ENCODE peak calls at places on chromosomes 5 and 9, in ten cellular contexts. P is BE2C; A is A549; E is uterus; F is body of pancreas; X is Caco-2; V is PC-3; W is neural progenitor cell; O is right lobe of liver; B is CD8-positive, alpha-beta T cell. U is an unnamed sample.

GRCh38 chr5:57989378-57989777 is 470.5 kb downstream of the PLK2 start:
- DNase-seq in A (peak; percentile 8), V (peak; percentile 68), O (no peak), B (no peak), P (no peak), X (peak; percentile 5), E (no peak), F (no peak), W (no peak), U (no peak)

GRCh38 chr9:20048985-20049384 is 260.1 kb upstream of the SLC24A2 start:
- DNase-seq in W (no peak), E (no peak), V (no peak), A (no peak), X (no peak), O (no peak), B (no peak), P (no peak), F (no peak), U (no peak)

GRCh38 chr5:168227001-168227400 is 64.4 kb upstream of the WWC1 start:
- DNase-seq in F (no peak), O (no peak), E (no peak), V (peak; percentile 8), P (no peak), W (no peak), B (no peak), X (no peak), A (no peak), U (no peak)

GRCh38 chr9:121906074-121906520 is 187.0 kb downstream of the TTLL11 start:
- DNase-seq in O (no peak), A (no peak), W (no peak), P (no peak), E (no peak), V (no peak), F (no peak), X (no peak), B (no peak), U (no peak)

GRCh38 chr5:150661086-150661485 is at the start of gene MYOZ3:
- DNase-seq in P (no peak), O (peak; percentile 40), W (no peak), B (no peak), F (no peak), X (no peak), E (peak; percentile 14), A (no peak), V (no peak), U (no peak)

GRCh38 chr5:74651710-74652109 is 11.2 kb upstream of the ENC1 start:
- DNase-seq in O (no peak), F (peak; percentile 82), P (no peak), A (no peak), X (no peak), B (no peak), W (no peak), E (no peak), V (no peak), U (no peak)

GRCh38 chr5:10994088-10994986 is 233.3 kb upstream of the DAP start:
- DNase-seq in O (no peak), F (no peak), A (no peak), B (no peak), W (peak; percentile 51), X (no peak), V (no peak), P (no peak), E (no peak), U (no peak)

GRCh38 chr5:13278148-13278547 is 666.3 kb downstream of the DNAH5 start:
- DNase-seq in X (no peak), F (no peak), B (no peak), E (no peak), A (no peak), P (no peak), O (no peak), W (no peak), V (peak; percentile 22), U (no peak)

GRCh38 chr5:169652057-169652456 is 15.0 kb downstream of the DOCK2 start:
- DNase-seq in E (no peak), X (no peak), V (no peak), A (no peak), F (peak; percentile 50), B (no peak), P (no peak), O (peak; percentile 57), W (no peak), U (no peak)

GRCh38 chr5:169651526-169651925 is 14.5 kb downstream of the DOCK2 start:
- DNase-seq in O (no peak), W (no peak), X (no peak), A (no peak), B (no peak), V (no peak), F (no peak), E (no peak), P (peak; percentile 49), U (no peak)

GRCh38 chr5:169657127-169657526 is 20.1 kb downstream of the DOCK2 start:
- DNase-seq in P (no peak), A (no peak), E (no peak), V (no peak), X (no peak), O (no peak), F (no peak), B (no peak), W (no peak), U (no peak)

GRCh38 chr5:169655353-169655752 is 18.3 kb downstream of the DOCK2 start:
- DNase-seq in V (no peak), X (no peak), W (no peak), F (no peak), B (no peak), P (no peak), E (no peak), A (no peak), O (no peak), U (no peak)

DNA sequence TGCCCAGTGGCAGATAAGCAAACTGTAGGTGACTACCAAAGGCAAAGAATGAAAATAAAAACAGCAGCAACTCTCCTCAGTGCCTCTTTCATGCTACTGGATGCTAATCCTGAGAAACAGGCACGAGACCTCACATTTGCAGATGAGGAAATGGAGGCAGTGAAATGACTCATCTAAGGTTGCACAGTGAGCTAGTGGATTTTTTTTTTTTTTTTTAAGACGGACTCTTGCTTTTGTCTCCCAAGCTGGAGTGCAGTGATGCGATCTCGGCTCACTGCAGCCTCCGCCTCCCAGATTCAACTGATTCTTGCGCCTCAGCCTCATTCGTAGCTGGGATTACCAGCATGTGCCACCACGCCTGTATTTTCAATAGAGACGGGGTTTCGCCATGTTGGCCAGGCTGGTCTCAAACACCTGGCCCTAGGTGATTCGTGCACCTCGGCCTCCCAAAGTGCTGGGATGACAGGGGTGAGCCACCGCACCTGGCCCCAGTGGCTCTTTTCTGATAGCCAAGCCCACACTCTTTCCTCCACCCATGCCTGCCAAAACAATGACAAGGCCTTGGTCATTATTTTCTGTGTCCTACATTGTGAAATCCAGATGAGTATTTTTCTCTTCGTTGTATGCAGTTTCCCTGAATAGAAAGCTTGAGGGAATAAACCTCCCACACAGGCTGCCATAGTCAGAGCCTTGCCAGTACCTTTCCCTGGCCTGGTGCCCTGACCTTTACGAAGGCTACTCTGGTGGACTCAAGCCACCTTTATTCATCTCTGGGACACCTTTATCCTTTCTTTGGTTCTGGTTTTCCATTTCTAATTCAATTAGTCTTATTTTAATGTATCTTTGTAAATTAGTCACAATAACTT is 19.3 kb downstream of the DOCK2 start:
- DNase-seq in O (no peak), X (no peak), V (no peak), W (no peak), E (no peak), A (no peak), F (no peak), B (no peak), P (no peak), U (no peak)
- H3K4me1 ChIP-seq in O (no peaks in the 10 kb centered on the region), X (no peaks in the 10 kb centered on the region), V (peaks cover 3% of the 10 kb centered on the region), W (peaks cover 6% of the 10 kb centered on the region), E (no peaks in the 10 kb centered on the region), A (no peaks in the 10 kb centered on the region), F (no peaks in the 10 kb centered on the region), B (peaks cover 48% of the 10 kb centered on the region), P (peaks cover 2% of the 10 kb centered on the region), U (peaks cover 6% of the 10 kb centered on the region)

DNA sequence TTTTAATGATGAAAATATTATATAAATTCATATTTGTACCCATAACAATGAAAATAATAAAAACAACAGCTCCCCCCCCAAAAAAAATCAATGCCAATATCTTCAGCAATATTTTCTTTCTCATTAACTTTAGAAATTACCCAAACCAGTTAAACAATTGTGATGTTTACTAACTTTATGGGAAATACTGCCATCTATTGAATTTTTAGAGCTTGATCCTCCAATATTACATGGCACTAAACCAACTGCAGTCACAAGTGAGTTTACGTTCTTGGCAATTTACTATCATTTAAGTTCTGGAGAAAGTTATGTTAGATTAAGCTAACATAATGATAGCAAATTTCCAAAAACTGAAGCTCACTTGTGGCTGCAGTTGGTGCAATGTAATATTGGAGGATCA is 379.6 kb downstream of the CDH18 start:
- DNase-seq in X (no peak), P (no peak), A (no peak), E (no peak), B (no peak), O (no peak), F (no peak), W (no peak), V (peak; percentile 58), U (no peak)
- TF ChIP-seq CTCF in X (no peak), P (peak; percentile 43), A (no peak), E (no peak), B (no peak), O (no peak), F (peak; percentile 39), W (peak; percentile 44), V (peak; percentile 77), U (no peak)

GRCh38 chr5:96928931-96929708 is 6.8 kb upstream of the LNPEP start:
- DNase-seq in E (no peak), W (no peak), P (no peak), F (no peak), A (no peak), X (no peak), V (no peak), B (no peak), O (no peak), U (no peak)

GRCh38 chr5:96926275-96926674 is 9.6 kb upstream of the LNPEP start:
- DNase-seq in X (no peak), B (no peak), W (no peak), F (no peak), O (no peak), P (no peak), A (no peak), E (no peak), V (no peak), U (no peak)

GRCh38 chr5:96924016-96924443 is 11.8 kb upstream of the LNPEP start:
- DNase-seq in E (no peak), A (no peak), F (no peak), V (peak; percentile 70), B (no peak), P (no peak), X (no peak), O (no peak), W (no peak), U (no peak)

GRCh38 chr5:96930058-96930457 is 5.8 kb upstream of the LNPEP start:
- DNase-seq in V (no peak), E (no peak), O (no peak), P (no peak), W (no peak), A (no peak), F (no peak), X (no peak), B (no peak), U (no peak)

GRCh38 chr5:96927008-96927407 is 8.9 kb upstream of the LNPEP start:
- DNase-seq in V (no peak), E (no peak), W (no peak), F (no peak), P (no peak), X (no peak), O (no peak), B (no peak), A (no peak), U (no peak)
- H3K4me1 ChIP-seq in V (peaks cover 9% of the 10 kb centered on the region), E (no peaks in the 10 kb centered on the region), W (peaks cover 7% of the 10 kb centered on the region), F (peaks cover 15% of the 10 kb centered on the region), P (peaks cover 7% of the 10 kb centered on the region), X (no peaks in the 10 kb centered on the region), O (no peaks in the 10 kb centered on the region), B (peaks cover 52% of the 10 kb centered on the region), A (no peaks in the 10 kb centered on the region), U (no peaks in the 10 kb centered on the region)

GRCh38 chr9:22009563-22009867 is 410 bp upstream of the CDKN2B start:
- DNase-seq in A (no peak), F (no peak), V (no peak), X (no peak), W (no peak), B (no peak), O (no peak), P (no peak), E (no peak), U (no peak)
- TF ChIP-seq CTCF in A (no peak), F (no peak), V (peak; percentile 24), X (no peak), W (no peak), B (no peak), O (peak; percentile 18), P (no peak), E (no peak), U (no peak)